ENCODE peak calls at places on chromosomes 2 and 18, in six cellular contexts. One of them, this sample, is unnamed. For H3K36me3, the result is how much of the 10 kb centered on the place peaks cover.

GRCh38 chr2:67836861-67837260 is 225.9 kb downstream of the C1D start:
- DNase-seq in brain microvascular endothelial cell: no peak
- DNase-seq in IMR-90: no peak
- DNase-seq in GM23248: no peak
- DNase-seq in stomach: no peak
- DNase-seq in psoas muscle: no peak
- DNase-seq in this sample: no peak

GRCh38 chr2:241595600-241596140 is 37.1 kb downstream of the BOK start:
- DNase-seq in brain microvascular endothelial cell: no peak
- DNase-seq in IMR-90: no peak
- DNase-seq in GM23248: no peak
- DNase-seq in stomach: no peak
- DNase-seq in psoas muscle: no peak
- DNase-seq in this sample: no peak

GRCh38 chr2:113167962-113168340 is 5.8 kb upstream of the PSD4 start:
- DNase-seq in brain microvascular endothelial cell: no peak
- DNase-seq in IMR-90: no peak
- DNase-seq in GM23248: no peak
- DNase-seq in stomach: no peak
- DNase-seq in psoas muscle: no peak
- DNase-seq in this sample: no peak

GRCh38 chr18:37565985-37566478 is 434 bp upstream of the CELF4 start:
- DNase-seq in brain microvascular endothelial cell: peak
- DNase-seq in IMR-90: peak
- DNase-seq in GM23248: peak
- DNase-seq in stomach: peak
- DNase-seq in psoas muscle: peak
- DNase-seq in this sample: no peak

GRCh38 chr2:2881507-2881906 is 496.1 kb downstream of the EIPR1 start:
- DNase-seq in brain microvascular endothelial cell: no peak
- DNase-seq in IMR-90: no peak
- DNase-seq in GM23248: no peak
- DNase-seq in stomach: no peak
- DNase-seq in psoas muscle: no peak
- DNase-seq in this sample: no peak

GRCh38 chr2:241084856-241085444 is 17.1 kb downstream of the MTERF4 start:
- DNase-seq in brain microvascular endothelial cell: no peak
- DNase-seq in IMR-90: no peak
- DNase-seq in GM23248: no peak
- DNase-seq in stomach: no peak
- DNase-seq in psoas muscle: no peak
- DNase-seq in this sample: no peak

GRCh38 chr2:156340818-156341481 is 8.4 kb upstream of the NR4A2 start:
- DNase-seq in brain microvascular endothelial cell: no peak
- DNase-seq in IMR-90: peak
- DNase-seq in GM23248: peak
- DNase-seq in stomach: no peak
- DNase-seq in psoas muscle: no peak
- DNase-seq in this sample: no peak

GRCh38 chr2:73128841-73129535 is 16.2 kb upstream of the RAB11FIP5 start:
- DNase-seq in brain microvascular endothelial cell: no peak
- DNase-seq in IMR-90: no peak
- DNase-seq in GM23248: no peak
- DNase-seq in stomach: no peak
- DNase-seq in psoas muscle: no peak
- DNase-seq in this sample: no peak

GRCh38 chr2:216735086-216735485 is 39.7 kb upstream of the IGFBP5 start:
- DNase-seq in brain microvascular endothelial cell: no peak
- DNase-seq in IMR-90: peak
- DNase-seq in GM23248: peak
- DNase-seq in stomach: no peak
- DNase-seq in psoas muscle: no peak
- DNase-seq in this sample: no peak

GRCh38 chr18:46293699-46294300 is 189.6 kb downstream of the HAUS1 start:
- DNase-seq in brain microvascular endothelial cell: no peak
- DNase-seq in IMR-90: peak
- DNase-seq in GM23248: no peak
- DNase-seq in stomach: no peak
- DNase-seq in psoas muscle: no peak
- DNase-seq in this sample: no peak

GRCh38 chr2:96391828-96392200 is 56.2 kb downstream of the NCAPH start:
- DNase-seq in brain microvascular endothelial cell: no peak
- DNase-seq in IMR-90: no peak
- DNase-seq in GM23248: no peak
- DNase-seq in stomach: no peak
- DNase-seq in psoas muscle: no peak
- DNase-seq in this sample: no peak

GRCh38 chr2:46534589-46534988 is 55.2 kb downstream of the TMEM247 start:
- DNase-seq in brain microvascular endothelial cell: no peak
- DNase-seq in IMR-90: no peak
- DNase-seq in GM23248: no peak
- DNase-seq in stomach: no peak
- DNase-seq in psoas muscle: no peak
- DNase-seq in this sample: no peak

GRCh38 chr2:46175409-46175808 is 121.8 kb upstream of the EPAS1 start:
- DNase-seq in brain microvascular endothelial cell: peak
- DNase-seq in IMR-90: peak
- DNase-seq in GM23248: peak
- DNase-seq in stomach: no peak
- DNase-seq in psoas muscle: no peak
- DNase-seq in this sample: no peak

GRCh38 chr18:24539866-24540604 is 79.6 kb downstream of the HRH4 start:
- DNase-seq in brain microvascular endothelial cell: no peak
- DNase-seq in IMR-90: no peak
- DNase-seq in GM23248: no peak
- DNase-seq in stomach: no peak
- DNase-seq in psoas muscle: no peak
- DNase-seq in this sample: no peak

GRCh38 chr18:73283788-73284187 is 416.0 kb upstream of the NETO1 start:
- DNase-seq in brain microvascular endothelial cell: no peak
- DNase-seq in IMR-90: peak
- DNase-seq in GM23248: no peak
- DNase-seq in stomach: no peak
- DNase-seq in psoas muscle: no peak
- DNase-seq in this sample: no peak

GRCh38 chr18:830315-830901 is 18.4 kb upstream of the YES1 start:
- DNase-seq in brain microvascular endothelial cell: peak
- DNase-seq in IMR-90: peak
- DNase-seq in GM23248: peak
- DNase-seq in stomach: no peak
- DNase-seq in psoas muscle: no peak
- DNase-seq in this sample: no peak

GRCh38 chr2:41026613-41027012 is 574.7 kb upstream of the SLC8A1 start:
- DNase-seq in brain microvascular endothelial cell: no peak
- DNase-seq in IMR-90: no peak
- DNase-seq in GM23248: no peak
- DNase-seq in stomach: no peak
- DNase-seq in psoas muscle: no peak
- DNase-seq in this sample: no peak

GRCh38 chr2:174527101-174527721 is 40.4 kb upstream of the GPR155 start:
- DNase-seq in brain microvascular endothelial cell: no peak
- DNase-seq in IMR-90: no peak
- DNase-seq in GM23248: no peak
- DNase-seq in stomach: no peak
- DNase-seq in psoas muscle: no peak
- DNase-seq in this sample: no peak

GRCh38 chr2:160174322-160174721 is 25.8 kb downstream of the ITGB6 start:
- DNase-seq in brain microvascular endothelial cell: no peak
- DNase-seq in IMR-90: no peak
- DNase-seq in GM23248: no peak
- DNase-seq in stomach: no peak
- DNase-seq in psoas muscle: no peak
- DNase-seq in this sample: no peak

GRCh38 chr2:236400046-236400574 is 135.9 kb upstream of the ASB18 start:
- DNase-seq in brain microvascular endothelial cell: no peak
- DNase-seq in IMR-90: no peak
- DNase-seq in GM23248: no peak
- DNase-seq in stomach: no peak
- DNase-seq in psoas muscle: no peak
- DNase-seq in this sample: no peak

GRCh38 chr2:17869128-17869527 is 9.3 kb upstream of the KCNS3 start:
- DNase-seq in brain microvascular endothelial cell: peak
- DNase-seq in IMR-90: peak
- DNase-seq in GM23248: peak
- DNase-seq in stomach: no peak
- DNase-seq in psoas muscle: no peak
- DNase-seq in this sample: no peak

GRCh38 chr18:26685438-26686173 is 137.3 kb upstream of the KCTD1 start:
- DNase-seq in brain microvascular endothelial cell: no peak
- DNase-seq in IMR-90: no peak
- DNase-seq in GM23248: no peak
- DNase-seq in stomach: no peak
- DNase-seq in psoas muscle: no peak
- DNase-seq in this sample: no peak

GRCh38 chr18:10202947-10203346 is 251.5 kb upstream of the APCDD1 start:
- DNase-seq in brain microvascular endothelial cell: no peak
- DNase-seq in IMR-90: no peak
- DNase-seq in GM23248: no peak
- DNase-seq in stomach: no peak
- DNase-seq in psoas muscle: no peak
- DNase-seq in this sample: no peak

GRCh38 chr2:129606496-129607270 is 372.8 kb upstream of the RAB6C start:
- DNase-seq in brain microvascular endothelial cell: peak
- DNase-seq in IMR-90: no peak
- DNase-seq in GM23248: no peak
- DNase-seq in stomach: no peak
- DNase-seq in psoas muscle: no peak
- DNase-seq in this sample: no peak

GRCh38 chr2:12717988-12718661 is 1.4 kb downstream of the TRIB2 start:
- DNase-seq in brain microvascular endothelial cell: no peak
- DNase-seq in IMR-90: peak
- DNase-seq in GM23248: peak
- DNase-seq in stomach: peak
- DNase-seq in psoas muscle: no peak
- DNase-seq in this sample: no peak

GRCh38 chr18:79396431-79397287 is 929 bp downstream of the NFATC1 start:
- DNase-seq in brain microvascular endothelial cell: no peak
- DNase-seq in IMR-90: peak
- DNase-seq in GM23248: peak
- DNase-seq in stomach: no peak
- DNase-seq in psoas muscle: peak
- DNase-seq in this sample: no peak

DNA sequence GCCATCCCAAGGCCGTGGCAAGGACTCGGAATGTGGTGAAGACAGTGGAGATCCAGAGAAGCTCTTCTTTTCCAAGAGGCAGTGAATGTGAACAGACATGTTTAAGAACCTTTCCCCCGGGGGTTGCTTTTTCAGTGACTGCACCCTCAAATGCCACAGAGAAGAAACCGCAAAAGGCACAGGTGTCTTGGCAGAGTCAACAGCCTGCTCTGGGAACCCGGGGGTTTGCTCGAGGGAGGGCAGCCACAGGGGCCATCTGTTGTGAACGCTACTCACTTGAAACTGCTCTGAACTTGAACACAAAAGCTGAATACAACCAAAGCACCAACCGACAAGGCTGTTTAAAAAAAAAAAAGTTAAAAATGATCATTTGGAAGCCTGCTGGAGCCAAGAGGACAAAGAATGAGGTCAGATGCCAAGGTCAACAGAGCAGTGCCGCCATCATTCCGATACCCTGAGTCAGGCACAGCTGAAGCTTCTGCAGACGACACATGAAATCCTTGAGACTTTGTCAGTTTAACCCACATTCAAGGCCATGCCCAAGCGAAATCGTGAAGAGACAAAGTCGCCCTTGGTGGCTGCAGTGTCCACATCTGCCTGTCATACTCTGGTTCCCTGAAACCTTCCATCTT is 47.4 kb downstream of the PSMG2 start:
- DNase-seq in brain microvascular endothelial cell: no peak
- DNase-seq in IMR-90: no peak
- DNase-seq in GM23248: peak
- DNase-seq in stomach: no peak
- DNase-seq in psoas muscle: no peak
- DNase-seq in this sample: no peak
- H3K4me3 ChIP-seq in brain microvascular endothelial cell: no peak
- H3K4me3 ChIP-seq in IMR-90: no peak
- H3K4me3 ChIP-seq in GM23248: no peak
- H3K4me3 ChIP-seq in stomach: no peak
- H3K4me3 ChIP-seq in psoas muscle: no peak
- H3K4me3 ChIP-seq in this sample: no peak

DNA sequence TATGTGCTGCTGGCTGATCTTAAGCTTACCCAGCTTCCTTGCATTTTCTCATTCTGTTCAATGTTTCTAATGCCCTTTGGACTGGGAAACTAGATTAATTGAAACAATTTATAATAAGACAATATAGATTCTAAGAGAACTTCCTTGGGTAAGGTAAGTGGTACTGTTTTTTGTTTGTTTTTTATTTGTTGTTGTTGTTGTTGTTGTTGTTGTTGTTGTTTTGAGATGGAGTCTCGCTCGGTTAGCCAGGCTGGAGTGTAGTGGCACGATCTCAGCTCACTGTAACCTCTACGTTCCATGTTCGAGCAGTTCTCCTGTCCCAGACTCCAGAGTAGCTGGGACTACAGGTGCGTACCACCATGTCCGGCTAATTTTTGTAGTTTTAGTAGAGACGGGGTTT is 49.1 kb downstream of the CAB39 start:
- DNase-seq in brain microvascular endothelial cell: no peak
- DNase-seq in IMR-90: no peak
- DNase-seq in GM23248: no peak
- DNase-seq in stomach: no peak
- DNase-seq in psoas muscle: no peak
- DNase-seq in this sample: no peak
- H3K36me3 ChIP-seq in brain microvascular endothelial cell: under half
- H3K36me3 ChIP-seq in IMR-90: under half
- H3K36me3 ChIP-seq in GM23248: under half
- H3K36me3 ChIP-seq in stomach: under half
- H3K36me3 ChIP-seq in psoas muscle: under half
- H3K36me3 ChIP-seq in this sample: under half

GRCh38 chr2:60885683-60886082 is 4.3 kb downstream of the REL start:
- DNase-seq in brain microvascular endothelial cell: no peak
- DNase-seq in IMR-90: no peak
- DNase-seq in GM23248: no peak
- DNase-seq in stomach: no peak
- DNase-seq in psoas muscle: no peak
- DNase-seq in this sample: no peak
- H3K4me3 ChIP-seq in brain microvascular endothelial cell: no peak
- H3K4me3 ChIP-seq in IMR-90: no peak
- H3K4me3 ChIP-seq in GM23248: no peak
- H3K4me3 ChIP-seq in stomach: no peak
- H3K4me3 ChIP-seq in psoas muscle: peak
- H3K4me3 ChIP-seq in this sample: peak

GRCh38 chr2:234306426-234307173 is 190.3 kb downstream of the ARL4C start:
- DNase-seq in brain microvascular endothelial cell: no peak
- DNase-seq in IMR-90: no peak
- DNase-seq in GM23248: no peak
- DNase-seq in stomach: no peak
- DNase-seq in psoas muscle: no peak
- DNase-seq in this sample: peak
- H3K36me3 ChIP-seq in brain microvascular endothelial cell: under half
- H3K36me3 ChIP-seq in IMR-90: under half
- H3K36me3 ChIP-seq in GM23248: under half
- H3K36me3 ChIP-seq in stomach: under half
- H3K36me3 ChIP-seq in psoas muscle: under half
- H3K36me3 ChIP-seq in this sample: under half

DNA sequence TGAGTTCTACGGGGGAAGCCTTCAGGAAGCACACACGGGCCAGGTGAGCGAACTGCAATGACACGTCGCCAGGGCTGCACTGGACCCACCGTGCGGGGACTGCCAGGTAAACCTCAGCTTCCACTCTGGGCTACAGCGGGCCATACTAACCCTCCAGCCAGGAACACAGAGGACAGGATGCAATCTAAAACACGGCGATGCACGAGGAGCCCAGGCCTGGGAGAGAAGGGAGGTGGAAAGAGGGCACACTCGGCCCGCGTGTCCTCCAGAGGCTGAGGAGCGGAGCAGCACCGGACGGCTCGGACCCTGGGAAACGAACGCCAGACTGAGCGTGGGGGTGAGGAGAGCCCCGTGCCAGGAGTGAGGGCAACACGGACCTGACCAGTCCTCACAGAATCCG is 69.3 kb downstream of the HDAC4 start:
- DNase-seq in brain microvascular endothelial cell: no peak
- DNase-seq in IMR-90: no peak
- DNase-seq in GM23248: no peak
- DNase-seq in stomach: no peak
- DNase-seq in psoas muscle: no peak
- DNase-seq in this sample: no peak
- H3K4me3 ChIP-seq in brain microvascular endothelial cell: no peak
- H3K4me3 ChIP-seq in IMR-90: no peak
- H3K4me3 ChIP-seq in GM23248: no peak
- H3K4me3 ChIP-seq in stomach: no peak
- H3K4me3 ChIP-seq in psoas muscle: no peak
- H3K4me3 ChIP-seq in this sample: no peak

This sample was measured in keratinocyte.